ENCODE peak calls at places on chromosome 2, in five cellular contexts. L, X, T, U and S are unnamed samples.

GRCh38 chr2:127811922-127812321 is 951 bp upstream of the WDR33 start:
- DNase-seq in L (no peak), T (no peak), X (no peak), U (no peak), S (no peak)

GRCh38 chr2:157820202-157820601 is 55.9 kb downstream of the ACVR1 start:
- DNase-seq in X (peak), T (no peak), U (no peak), L (no peak), S (no peak)

GRCh38 chr2:152694161-152694661 is 23.1 kb downstream of the PRPF40A start:
- DNase-seq in L (peak), X (peak), U (no peak), T (no peak), S (no peak)

GRCh38 chr2:23363831-23364230 is 21.1 kb upstream of the KLHL29 start:
- DNase-seq in U (no peak), X (no peak), L (no peak), T (no peak), S (no peak)

GRCh38 chr2:16183345-16183744 is 243.0 kb downstream of the MYCN start:
- DNase-seq in X (no peak), L (no peak), T (no peak), U (no peak), S (no peak)

GRCh38 chr2:36912692-36913091 is 53.6 kb downstream of the STRN start:
- DNase-seq in L (peak), U (no peak), X (peak), T (no peak), S (no peak)

GRCh38 chr2:15066138-15066537 is 433.6 kb downstream of the LRATD1 start:
- DNase-seq in T (no peak), X (no peak), L (no peak), U (no peak), S (no peak)

GRCh38 chr2:22355816-22356433 is 1029.1 kb upstream of the KLHL29 start:
- DNase-seq in U (peak), L (no peak), T (peak), X (peak), S (no peak)

GRCh38 chr2:148866091-148866490 is 8.9 kb upstream of the KIF5C start:
- DNase-seq in X (no peak), L (no peak), T (no peak), U (no peak), S (no peak)

GRCh38 chr2:10329880-10330699 is 27.4 kb downstream of the HPCAL1 start:
- DNase-seq in X (peak), U (no peak), L (peak), T (no peak), S (no peak)

GRCh38 chr2:138775725-138776124 is 4.5 kb downstream of the NXPH2 start:
- DNase-seq in L (no peak), X (no peak), T (no peak), U (no peak), S (no peak)

GRCh38 chr2:45614330-45614729 is 3.3 kb upstream of the SRBD1 start:
- DNase-seq in T (no peak), X (no peak), U (no peak), L (no peak), S (no peak)

GRCh38 chr2:7627587-7627986 is 710.4 kb downstream of the RNF144A start:
- DNase-seq in T (no peak), X (no peak), U (no peak), L (peak), S (no peak)

GRCh38 chr2:62032096-62032495 is 126.6 kb downstream of the COMMD1 start:
- DNase-seq in T (no peak), X (no peak), U (no peak), L (no peak), S (no peak)

GRCh38 chr2:227106845-227107759 is 56.9 kb downstream of the COL4A4 start:
- DNase-seq in X (peak), U (peak), T (peak), L (peak), S (no peak)

GRCh38 chr2:241132549-241133435 is 16.5 kb downstream of the PASK start:
- DNase-seq in L (no peak), X (no peak), T (no peak), U (peak), S (no peak)

GRCh38 chr2:216405588-216405987 is 6.7 kb upstream of the SMARCAL1 start:
- DNase-seq in U (no peak), X (no peak), L (no peak), T (no peak), S (no peak)

GRCh38 chr2:230793573-230794359 is 71.0 kb upstream of the ITM2C start:
- DNase-seq in L (peak), T (peak), X (peak), U (no peak), S (peak)

GRCh38 chr2:157257312-157258252 is at the start of gene GALNT5:
- DNase-seq in X (peak), L (peak), U (peak), T (peak), S (no peak)

GRCh38 chr2:148604927-148605326 is 39.6 kb upstream of the EPC2 start:
- DNase-seq in U (no peak), L (no peak), T (no peak), X (no peak), S (no peak)

GRCh38 chr2:58734365-58734764 is 493.2 kb upstream of the FANCL start:
- DNase-seq in X (no peak), T (peak), U (no peak), L (peak), S (no peak)

GRCh38 chr2:220432645-220433044 is 805.2 kb downstream of the SLC4A3 start:
- DNase-seq in U (no peak), X (no peak), L (no peak), T (no peak), S (no peak)

GRCh38 chr2:25381502-25381901 is 39.8 kb upstream of the DNMT3A start:
- DNase-seq in L (no peak), X (no peak), U (no peak), T (no peak), S (no peak)

GRCh38 chr2:155368934-155369333 is 670.4 kb downstream of the KCNJ3 start:
- DNase-seq in U (no peak), T (no peak), X (peak), L (peak), S (no peak)

GRCh38 chr2:178006710-178007109 is 65.9 kb downstream of the PDE11A start:
- DNase-seq in X (no peak), U (no peak), T (no peak), L (no peak), S (no peak)

GRCh38 chr2:30979822-30980245 is 158.4 kb downstream of the GALNT14 start:
- DNase-seq in T (no peak), L (peak), U (no peak), X (peak), S (peak)

GRCh38 chr2:200189964-200190363 is 116.5 kb upstream of the SPATS2L start:
- DNase-seq in X (peak), T (no peak), L (peak), U (no peak), S (no peak)

GRCh38 chr2:21981127-21981526 is 857.4 kb downstream of the TDRD15 start:
- DNase-seq in T (no peak), X (peak), U (no peak), L (no peak), S (no peak)

GRCh38 chr2:58557166-58557565 is 316.0 kb upstream of the FANCL start:
- DNase-seq in X (no peak), T (no peak), L (no peak), U (no peak), S (no peak)

GRCh38 chr2:696999-697627 is 19.9 kb upstream of the TMEM18 start:
- DNase-seq in T (peak), X (no peak), L (no peak), U (no peak), S (no peak)

GRCh38 chr2:236309669-236310029 is 45.4 kb upstream of the ASB18 start:
- DNase-seq in X (peak), U (no peak), T (no peak), L (no peak), S (no peak)

GRCh38 chr2:75047189-75047812 is 88.9 kb downstream of the POLE4 start:
- DNase-seq in T (no peak), L (peak), U (no peak), X (peak), S (peak)

GRCh38 chr2:58133395-58133794 is 86.8 kb downstream of the VRK2 start:
- DNase-seq in L (peak), T (no peak), U (no peak), X (no peak), S (no peak)

GRCh38 chr2:207725815-207726578 is 14.6 kb downstream of the CCNYL1 start:
- DNase-seq in X (no peak), T (peak), L (no peak), U (no peak), S (no peak)

GRCh38 chr2:172985139-172985874 is 90.3 kb upstream of the MAP3K20 start:
- DNase-seq in X (no peak), T (peak), U (peak), L (peak), S (no peak)

GRCh38 chr2:11576398-11576797 is 42.6 kb downstream of the GREB1 start:
- DNase-seq in L (no peak), U (no peak), X (no peak), T (no peak), S (no peak)

GRCh38 chr2:188181884-188182283 is 109.8 kb upstream of the GULP1 start:
- DNase-seq in U (no peak), T (no peak), X (no peak), L (no peak), S (no peak)

GRCh38 chr2:240916571-240917008 is 10.5 kb downstream of the CROCC2 start:
- DNase-seq in U (no peak), L (peak), T (peak), X (peak), S (peak)

GRCh38 chr2:165573534-165574461 is 104.3 kb downstream of the CSRNP3 start:
- DNase-seq in X (peak), T (peak), L (peak), U (peak), S (no peak)

GRCh38 chr2:168050377-168050776 is 197.0 kb downstream of the STK39 start:
- DNase-seq in U (no peak), X (no peak), L (no peak), T (no peak), S (no peak)
- TF ChIP-seq CTCF in U (no peak), X (no peak), L (no peak), T (no peak), S (no peak)

GRCh38 chr2:43098539-43098938 is 127.9 kb downstream of the ZFP36L2 start:
- DNase-seq in T (no peak), X (no peak), L (no peak), U (no peak), S (no peak)

GRCh38 chr2:43099797-43100196 is 126.6 kb downstream of the ZFP36L2 start:
- DNase-seq in U (no peak), L (no peak), X (no peak), T (no peak), S (no peak)

GRCh38 chr2:43100883-43101662 is 125.3 kb downstream of the ZFP36L2 start:
- DNase-seq in X (peak), U (peak), L (peak), T (peak), S (no peak)

GRCh38 chr2:43101751-43102150 is 124.7 kb downstream of the ZFP36L2 start:
- DNase-seq in U (no peak), X (no peak), L (no peak), T (no peak), S (no peak)

GRCh38 chr2:43100362-43100882 is 126.0 kb downstream of the ZFP36L2 start:
- DNase-seq in X (no peak), L (no peak), U (no peak), T (no peak), S (no peak)
- H3K4me3 ChIP-seq in X (no peak), L (no peak), U (peak), T (no peak), S (no peak)

DNA sequence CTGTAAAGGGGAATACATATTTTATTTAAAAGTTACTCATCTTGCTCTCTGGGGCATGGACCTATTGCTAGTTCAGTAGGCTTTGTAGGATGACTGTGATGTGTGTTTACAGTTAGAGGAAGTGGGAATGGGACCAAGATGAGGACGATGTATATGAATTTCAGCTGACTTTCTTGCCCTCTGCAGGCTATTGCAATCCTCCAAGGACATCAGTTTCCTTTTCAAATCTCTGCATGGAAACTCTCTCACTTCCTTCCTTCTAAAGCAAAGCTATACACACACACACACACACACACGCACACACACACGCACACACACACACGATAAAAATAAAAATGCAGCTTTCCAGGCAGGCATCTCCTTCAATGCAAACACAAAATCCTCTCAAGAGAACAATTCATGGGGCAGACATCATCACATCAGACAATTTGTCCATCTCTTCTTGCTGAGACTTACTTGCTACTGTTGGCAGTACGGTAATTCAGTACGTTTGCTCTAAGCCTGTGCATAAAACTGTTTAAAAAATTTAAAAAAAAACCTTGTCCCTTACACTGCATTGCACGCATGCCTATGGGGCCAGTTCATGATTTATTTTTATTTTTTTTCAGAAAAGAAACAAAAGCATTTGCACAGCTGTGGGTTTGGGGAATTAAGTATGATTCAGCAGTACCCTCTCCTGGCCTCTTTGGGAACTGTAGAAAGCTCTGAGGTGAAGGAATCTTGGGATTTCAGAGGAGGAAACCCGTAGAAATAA is 27.2 kb upstream of the ICOS start:
- DNase-seq in X (peak), T (peak), U (no peak), L (peak), S (peak)
- TF ChIP-seq CTCF in X (peak), T (peak), U (peak), L (peak), S (peak)

GRCh38 chr2:60334610-60335009 is 218.8 kb downstream of the BCL11A start:
- DNase-seq in X (no peak), T (no peak), U (no peak), L (no peak), S (no peak)

GRCh38 chr2:60335533-60336237 is 217.8 kb downstream of the BCL11A start:
- DNase-seq in U (no peak), X (no peak), T (peak), L (no peak), S (no peak)

GRCh38 chr2:60339286-60339685 is 214.2 kb downstream of the BCL11A start:
- DNase-seq in T (no peak), L (no peak), U (no peak), X (no peak), S (no peak)

GRCh38 chr2:60336442-60337141 is 216.9 kb downstream of the BCL11A start:
- DNase-seq in X (no peak), T (no peak), L (no peak), U (no peak), S (no peak)

GRCh38 chr2:60337142-60337497 is 216.3 kb downstream of the BCL11A start:
- DNase-seq in L (no peak), T (peak), U (no peak), X (peak), S (no peak)
- H3K4me3 ChIP-seq in L (no peak), T (no peak), U (no peak), X (no peak), S (no peak)

GRCh38 chr2:44291281-44292248 is 16.3 kb downstream of the SLC3A1 start:
- DNase-seq in T (peak), U (peak), X (peak), L (peak), S (no peak)

GRCh38 chr2:44297431-44297830 is 22.2 kb downstream of the SLC3A1 start:
- DNase-seq in L (no peak), X (no peak), U (no peak), T (no peak), S (no peak)

GRCh38 chr2:44295113-44295512 is 19.8 kb downstream of the SLC3A1 start:
- DNase-seq in T (peak), X (no peak), L (no peak), U (no peak), S (no peak)

GRCh38 chr2:44296653-44297052 is 21.4 kb downstream of the SLC3A1 start:
- DNase-seq in T (no peak), L (no peak), U (no peak), X (no peak), S (no peak)

GRCh38 chr2:44295636-44296359 is 20.5 kb downstream of the SLC3A1 start:
- DNase-seq in T (no peak), U (no peak), L (no peak), X (no peak), S (no peak)
- TF ChIP-seq CTCF in T (peak), U (no peak), L (peak), X (no peak), S (no peak)

GRCh38 chr2:182915369-182916326 is 49.2 kb upstream of the FRZB start:
- DNase-seq in U (no peak), T (no peak), L (peak), X (peak), S (peak)
- H3K4me3 ChIP-seq in U (no peak), T (no peak), L (no peak), X (no peak), S (no peak)

GRCh38 chr2:71120195-71120594 is 9.8 kb downstream of the MCEE start:
- DNase-seq in U (no peak), T (no peak), L (no peak), X (no peak), S (no peak)
- TF ChIP-seq CTCF in U (no peak), T (no peak), L (no peak), X (no peak), S (no peak)